ENCODE peak calls at places on chromosomes 2 and 18, in nine cellular contexts. One of them, this sample, is unnamed.

GRCh38 chr2:41994177-41994576 is 53.6 kb upstream of the PKDCC start:
- DNase-seq in ascending aorta: no peak
- DNase-seq in GM12891: no peak
- DNase-seq in amygdala: no peak
- DNase-seq in fibroblast of mammary gland: peak
- DNase-seq in neural crest cell: no peak
- DNase-seq in activated CD8-positive, alpha-beta memory T cell treated with anti-CD3 and anti-CD28 coated beads for 24 hours: no peak
- DNase-seq in adrenal gland: peak
- DNase-seq in D341Med: no peak
- DNase-seq in this sample: no peak

GRCh38 chr18:13284330-13285027 is 65.9 kb downstream of the LDLRAD4 start:
- DNase-seq in fibroblast of mammary gland: no peak
- DNase-seq in neural crest cell: no peak
- DNase-seq in amygdala: no peak
- DNase-seq in D341Med: peak
- DNase-seq in activated CD8-positive, alpha-beta memory T cell treated with anti-CD3 and anti-CD28 coated beads for 24 hours: no peak
- DNase-seq in GM12891: no peak
- DNase-seq in ascending aorta: peak
- DNase-seq in adrenal gland: peak
- DNase-seq in this sample: no peak

GRCh38 chr2:98634406-98635092 is 26.2 kb downstream of the UNC50 start:
- DNase-seq in amygdala: no peak
- DNase-seq in ascending aorta: no peak
- DNase-seq in neural crest cell: no peak
- DNase-seq in adrenal gland: no peak
- DNase-seq in fibroblast of mammary gland: peak
- DNase-seq in GM12891: no peak
- DNase-seq in activated CD8-positive, alpha-beta memory T cell treated with anti-CD3 and anti-CD28 coated beads for 24 hours: peak
- DNase-seq in D341Med: peak
- DNase-seq in this sample: no peak

GRCh38 chr18:49006641-49007136 is 55.9 kb upstream of the SMAD7 start:
- DNase-seq in D341Med: no peak
- DNase-seq in fibroblast of mammary gland: no peak
- DNase-seq in GM12891: no peak
- DNase-seq in neural crest cell: no peak
- DNase-seq in activated CD8-positive, alpha-beta memory T cell treated with anti-CD3 and anti-CD28 coated beads for 24 hours: no peak
- DNase-seq in ascending aorta: no peak
- DNase-seq in amygdala: no peak
- DNase-seq in adrenal gland: no peak
- DNase-seq in this sample: no peak

GRCh38 chr2:8721410-8721809 is 39.6 kb downstream of the ID2 start:
- DNase-seq in ascending aorta: no peak
- DNase-seq in amygdala: no peak
- DNase-seq in fibroblast of mammary gland: no peak
- DNase-seq in adrenal gland: no peak
- DNase-seq in GM12891: no peak
- DNase-seq in activated CD8-positive, alpha-beta memory T cell treated with anti-CD3 and anti-CD28 coated beads for 24 hours: no peak
- DNase-seq in neural crest cell: no peak
- DNase-seq in D341Med: no peak
- DNase-seq in this sample: no peak

GRCh38 chr2:233217892-233218377 is 33.5 kb upstream of the ATG16L1 start:
- DNase-seq in D341Med: no peak
- DNase-seq in fibroblast of mammary gland: peak
- DNase-seq in ascending aorta: no peak
- DNase-seq in activated CD8-positive, alpha-beta memory T cell treated with anti-CD3 and anti-CD28 coated beads for 24 hours: no peak
- DNase-seq in neural crest cell: no peak
- DNase-seq in adrenal gland: no peak
- DNase-seq in amygdala: no peak
- DNase-seq in GM12891: no peak
- DNase-seq in this sample: no peak

GRCh38 chr2:113080134-113080533 is 12.4 kb downstream of the IL1F10 start:
- DNase-seq in neural crest cell: peak
- DNase-seq in ascending aorta: no peak
- DNase-seq in adrenal gland: peak
- DNase-seq in amygdala: no peak
- DNase-seq in activated CD8-positive, alpha-beta memory T cell treated with anti-CD3 and anti-CD28 coated beads for 24 hours: peak
- DNase-seq in D341Med: peak
- DNase-seq in GM12891: peak
- DNase-seq in fibroblast of mammary gland: peak
- DNase-seq in this sample: peak

GRCh38 chr2:1846046-1847015 is 102.0 kb upstream of the PXDN start:
- DNase-seq in fibroblast of mammary gland: no peak
- DNase-seq in adrenal gland: no peak
- DNase-seq in neural crest cell: no peak
- DNase-seq in D341Med: no peak
- DNase-seq in activated CD8-positive, alpha-beta memory T cell treated with anti-CD3 and anti-CD28 coated beads for 24 hours: no peak
- DNase-seq in amygdala: no peak
- DNase-seq in ascending aorta: no peak
- DNase-seq in GM12891: no peak
- DNase-seq in this sample: no peak

GRCh38 chr2:241844831-241845578 is 13.7 kb downstream of the PDCD1 start:
- DNase-seq in amygdala: no peak
- DNase-seq in adrenal gland: peak
- DNase-seq in fibroblast of mammary gland: no peak
- DNase-seq in D341Med: peak
- DNase-seq in neural crest cell: no peak
- DNase-seq in GM12891: no peak
- DNase-seq in activated CD8-positive, alpha-beta memory T cell treated with anti-CD3 and anti-CD28 coated beads for 24 hours: peak
- DNase-seq in ascending aorta: no peak
- DNase-seq in this sample: no peak

GRCh38 chr2:86337235-86338099 is at the start of gene REEP1:
- DNase-seq in ascending aorta: peak
- DNase-seq in amygdala: no peak
- DNase-seq in adrenal gland: peak
- DNase-seq in fibroblast of mammary gland: no peak
- DNase-seq in D341Med: peak
- DNase-seq in activated CD8-positive, alpha-beta memory T cell treated with anti-CD3 and anti-CD28 coated beads for 24 hours: peak
- DNase-seq in neural crest cell: peak
- DNase-seq in GM12891: peak
- DNase-seq in this sample: no peak

GRCh38 chr2:98915751-98916358 is 20.2 kb downstream of the CRACDL start:
- DNase-seq in D341Med: no peak
- DNase-seq in neural crest cell: no peak
- DNase-seq in GM12891: no peak
- DNase-seq in amygdala: no peak
- DNase-seq in fibroblast of mammary gland: peak
- DNase-seq in activated CD8-positive, alpha-beta memory T cell treated with anti-CD3 and anti-CD28 coated beads for 24 hours: no peak
- DNase-seq in ascending aorta: no peak
- DNase-seq in adrenal gland: no peak
- DNase-seq in this sample: no peak

GRCh38 chr2:23803965-23804542 is 122.9 kb downstream of the ATAD2B start:
- DNase-seq in fibroblast of mammary gland: peak
- DNase-seq in neural crest cell: no peak
- DNase-seq in GM12891: no peak
- DNase-seq in D341Med: peak
- DNase-seq in amygdala: no peak
- DNase-seq in activated CD8-positive, alpha-beta memory T cell treated with anti-CD3 and anti-CD28 coated beads for 24 hours: no peak
- DNase-seq in ascending aorta: no peak
- DNase-seq in adrenal gland: peak
- DNase-seq in this sample: peak

GRCh38 chr2:43065036-43065435 is 161.4 kb downstream of the ZFP36L2 start:
- DNase-seq in amygdala: no peak
- DNase-seq in D341Med: no peak
- DNase-seq in neural crest cell: no peak
- DNase-seq in activated CD8-positive, alpha-beta memory T cell treated with anti-CD3 and anti-CD28 coated beads for 24 hours: no peak
- DNase-seq in fibroblast of mammary gland: no peak
- DNase-seq in GM12891: no peak
- DNase-seq in adrenal gland: no peak
- DNase-seq in ascending aorta: no peak
- DNase-seq in this sample: no peak

GRCh38 chr2:99569393-99569792 is 79.6 kb upstream of the REV1 start:
- DNase-seq in ascending aorta: no peak
- DNase-seq in amygdala: no peak
- DNase-seq in activated CD8-positive, alpha-beta memory T cell treated with anti-CD3 and anti-CD28 coated beads for 24 hours: no peak
- DNase-seq in fibroblast of mammary gland: no peak
- DNase-seq in GM12891: no peak
- DNase-seq in neural crest cell: no peak
- DNase-seq in D341Med: no peak
- DNase-seq in adrenal gland: no peak
- DNase-seq in this sample: no peak

GRCh38 chr18:40382191-40382590 is 1572.8 kb upstream of the PIK3C3 start:
- DNase-seq in ascending aorta: no peak
- DNase-seq in amygdala: no peak
- DNase-seq in GM12891: no peak
- DNase-seq in adrenal gland: no peak
- DNase-seq in fibroblast of mammary gland: peak
- DNase-seq in activated CD8-positive, alpha-beta memory T cell treated with anti-CD3 and anti-CD28 coated beads for 24 hours: no peak
- DNase-seq in D341Med: no peak
- DNase-seq in neural crest cell: no peak
- DNase-seq in this sample: no peak

GRCh38 chr2:240833724-240834285 is 13.8 kb upstream of the KIF1A start:
- DNase-seq in ascending aorta: no peak
- DNase-seq in D341Med: no peak
- DNase-seq in amygdala: no peak
- DNase-seq in GM12891: no peak
- DNase-seq in neural crest cell: no peak
- DNase-seq in adrenal gland: peak
- DNase-seq in fibroblast of mammary gland: no peak
- DNase-seq in activated CD8-positive, alpha-beta memory T cell treated with anti-CD3 and anti-CD28 coated beads for 24 hours: no peak
- DNase-seq in this sample: no peak

GRCh38 chr2:184692137-184692734 is 93.9 kb downstream of the ZNF804A start:
- DNase-seq in GM12891: no peak
- DNase-seq in amygdala: no peak
- DNase-seq in activated CD8-positive, alpha-beta memory T cell treated with anti-CD3 and anti-CD28 coated beads for 24 hours: no peak
- DNase-seq in fibroblast of mammary gland: peak
- DNase-seq in adrenal gland: no peak
- DNase-seq in ascending aorta: no peak
- DNase-seq in neural crest cell: no peak
- DNase-seq in D341Med: peak
- DNase-seq in this sample: no peak

GRCh38 chr2:104033399-104033798 is 820.5 kb upstream of the POU3F3 start:
- DNase-seq in activated CD8-positive, alpha-beta memory T cell treated with anti-CD3 and anti-CD28 coated beads for 24 hours: no peak
- DNase-seq in GM12891: no peak
- DNase-seq in ascending aorta: no peak
- DNase-seq in neural crest cell: no peak
- DNase-seq in adrenal gland: no peak
- DNase-seq in fibroblast of mammary gland: no peak
- DNase-seq in amygdala: no peak
- DNase-seq in D341Med: no peak
- DNase-seq in this sample: no peak

GRCh38 chr2:32852821-32853220 is 93.9 kb upstream of the LTBP1 start:
- DNase-seq in activated CD8-positive, alpha-beta memory T cell treated with anti-CD3 and anti-CD28 coated beads for 24 hours: no peak
- DNase-seq in adrenal gland: no peak
- DNase-seq in D341Med: no peak
- DNase-seq in fibroblast of mammary gland: peak
- DNase-seq in GM12891: no peak
- DNase-seq in neural crest cell: no peak
- DNase-seq in amygdala: no peak
- DNase-seq in ascending aorta: no peak
- DNase-seq in this sample: no peak

GRCh38 chr2:27236626-27237025 is 19.5 kb downstream of the CAD start:
- DNase-seq in neural crest cell: no peak
- DNase-seq in GM12891: no peak
- DNase-seq in D341Med: no peak
- DNase-seq in ascending aorta: no peak
- DNase-seq in activated CD8-positive, alpha-beta memory T cell treated with anti-CD3 and anti-CD28 coated beads for 24 hours: no peak
- DNase-seq in amygdala: no peak
- DNase-seq in adrenal gland: no peak
- DNase-seq in fibroblast of mammary gland: no peak
- DNase-seq in this sample: no peak

GRCh38 chr2:191629001-191629453 is 48.9 kb upstream of the NABP1 start:
- DNase-seq in amygdala: no peak
- DNase-seq in ascending aorta: no peak
- DNase-seq in GM12891: no peak
- DNase-seq in D341Med: no peak
- DNase-seq in activated CD8-positive, alpha-beta memory T cell treated with anti-CD3 and anti-CD28 coated beads for 24 hours: no peak
- DNase-seq in neural crest cell: no peak
- DNase-seq in fibroblast of mammary gland: no peak
- DNase-seq in adrenal gland: no peak
- DNase-seq in this sample: no peak

GRCh38 chr2:109214651-109215371 is 85.8 kb downstream of the SH3RF3 start:
- DNase-seq in neural crest cell: no peak
- DNase-seq in activated CD8-positive, alpha-beta memory T cell treated with anti-CD3 and anti-CD28 coated beads for 24 hours: no peak
- DNase-seq in adrenal gland: peak
- DNase-seq in amygdala: no peak
- DNase-seq in fibroblast of mammary gland: no peak
- DNase-seq in D341Med: no peak
- DNase-seq in ascending aorta: peak
- DNase-seq in GM12891: no peak
- DNase-seq in this sample: no peak

GRCh38 chr2:236046715-236047114 is 121.5 kb downstream of the GBX2 start:
- DNase-seq in adrenal gland: no peak
- DNase-seq in amygdala: no peak
- DNase-seq in neural crest cell: no peak
- DNase-seq in fibroblast of mammary gland: no peak
- DNase-seq in D341Med: no peak
- DNase-seq in ascending aorta: no peak
- DNase-seq in GM12891: no peak
- DNase-seq in activated CD8-positive, alpha-beta memory T cell treated with anti-CD3 and anti-CD28 coated beads for 24 hours: no peak
- DNase-seq in this sample: no peak

GRCh38 chr2:33158482-33159003 is 211.8 kb downstream of the LTBP1 start:
- DNase-seq in amygdala: no peak
- DNase-seq in adrenal gland: no peak
- DNase-seq in GM12891: no peak
- DNase-seq in activated CD8-positive, alpha-beta memory T cell treated with anti-CD3 and anti-CD28 coated beads for 24 hours: no peak
- DNase-seq in D341Med: no peak
- DNase-seq in neural crest cell: no peak
- DNase-seq in fibroblast of mammary gland: peak
- DNase-seq in ascending aorta: no peak
- DNase-seq in this sample: no peak

This sample was measured in transverse colon.